ENCODE peak calls at places on chromosomes 4 and X, in nine cellular contexts. I, E, Q, W, Y, O, S, L and C are unnamed samples.

GRCh38 chrX:33183366-33183765 is 28.0 kb downstream of the DMD start:
- DNase-seq in S (no peak), O (no peak), E (peak), W (peak), L (no peak), Y (no peak), Q (peak), I (no peak), C (no peak)

GRCh38 chrX:153885968-153886903 is at the start of gene L1CAM:
- DNase-seq in O (no peak), L (no peak), E (no peak), Q (no peak), Y (no peak), I (peak), S (no peak), W (peak), C (no peak)

GRCh38 chr4:68864438-68865177 is 48.8 kb downstream of the UGT2B10 start:
- DNase-seq in E (peak), L (peak), Q (no peak), S (no peak), Y (no peak), I (peak), W (no peak), O (peak), C (no peak)

GRCh38 chr4:174136013-174136412 is 147.5 kb downstream of the FBXO8 start:
- DNase-seq in S (no peak), I (no peak), Q (peak), O (no peak), L (no peak), E (no peak), Y (no peak), W (peak), C (no peak)

GRCh38 chr4:93814141-93814540 is 14.4 kb upstream of the ATOH1 start:
- DNase-seq in I (no peak), W (no peak), O (no peak), Q (no peak), L (no peak), S (no peak), E (no peak), Y (no peak), C (no peak)

GRCh38 chrX:119228506-119229290 is 7.4 kb upstream of the PGRMC1 start:
- DNase-seq in Y (no peak), Q (no peak), I (no peak), O (no peak), L (no peak), W (no peak), S (no peak), E (no peak), C (no peak)

GRCh38 chr4:73142995-73143547 is 73.6 kb upstream of the COX18 start:
- DNase-seq in S (no peak), O (no peak), I (no peak), L (no peak), Q (no peak), W (no peak), E (no peak), Y (no peak), C (no peak)

GRCh38 chrX:1378306-1378758 is 13.6 kb downstream of the SLC25A6 start:
- DNase-seq in I (no peak), S (no peak), E (no peak), Q (no peak), L (no peak), W (peak), O (no peak), Y (no peak), C (no peak)

GRCh38 chr4:177696438-177696966 is 254.3 kb upstream of the AGA start:
- DNase-seq in L (no peak), O (no peak), Y (no peak), W (no peak), S (no peak), Q (no peak), I (no peak), E (no peak), C (no peak)

GRCh38 chrX:75623535-75623934 is 100.7 kb upstream of the ZDHHC15 start:
- DNase-seq in E (no peak), O (no peak), L (no peak), S (no peak), Q (no peak), W (no peak), Y (no peak), I (no peak), C (no peak)

DNA sequence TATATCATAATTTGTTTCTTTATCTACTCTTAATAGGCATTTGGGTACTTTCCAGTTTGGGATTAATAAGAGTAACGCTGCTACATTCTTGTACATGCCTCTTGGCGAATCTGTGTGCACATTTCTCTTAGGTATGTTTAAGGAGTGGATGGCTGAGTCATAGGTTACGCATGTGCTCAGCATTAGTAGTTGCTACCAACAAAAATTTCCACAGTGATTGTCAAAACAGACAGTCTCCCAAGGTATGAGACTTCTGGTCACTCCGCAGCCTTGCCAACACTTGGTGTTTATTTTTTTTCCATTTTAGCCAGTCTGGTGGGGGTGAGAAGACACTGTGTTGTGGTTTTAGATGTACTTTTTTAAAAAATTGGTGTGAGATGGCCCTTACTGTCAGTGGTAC is 44.6 kb downstream of the FGFBP1 start:
- DNase-seq in S (no peak), Y (no peak), I (no peak), O (no peak), Q (no peak), E (no peak), W (no peak), L (no peak), C (no peak)
- TF ChIP-seq POLR2AphosphoS5 in S (no peak), Y (no peak), I (no peak), O (no peak), Q (no peak), E (no peak), W (no peak), L (no peak), C (no peak)

GRCh38 chr4:85808864-85809263 is 333.9 kb downstream of the ARHGAP24 start:
- DNase-seq in O (no peak), L (no peak), W (no peak), Y (no peak), S (no peak), E (no peak), Q (no peak), I (no peak), C (no peak)

GRCh38 chr4:85806346-85806745 is 331.4 kb downstream of the ARHGAP24 start:
- DNase-seq in Q (no peak), O (no peak), S (no peak), W (no peak), Y (no peak), I (no peak), E (no peak), L (no peak), C (no peak)

GRCh38 chr4:85808104-85808503 is 333.2 kb downstream of the ARHGAP24 start:
- DNase-seq in E (no peak), Q (no peak), O (no peak), I (no peak), S (no peak), Y (no peak), W (no peak), L (no peak), C (no peak)

GRCh38 chr4:85803846-85804245 is 328.9 kb downstream of the ARHGAP24 start:
- DNase-seq in E (no peak), W (no peak), O (no peak), Q (no peak), Y (no peak), S (no peak), I (no peak), L (peak), C (no peak)

GRCh38 chr4:85807247-85807915 is 332.4 kb downstream of the ARHGAP24 start:
- DNase-seq in Y (no peak), S (no peak), Q (no peak), O (no peak), L (no peak), E (no peak), I (no peak), W (no peak), C (no peak)
- TF ChIP-seq POLR2AphosphoS5 in Y (no peak), S (no peak), Q (no peak), O (no peak), L (no peak), E (no peak), I (no peak), W (no peak), C (no peak)

DNA sequence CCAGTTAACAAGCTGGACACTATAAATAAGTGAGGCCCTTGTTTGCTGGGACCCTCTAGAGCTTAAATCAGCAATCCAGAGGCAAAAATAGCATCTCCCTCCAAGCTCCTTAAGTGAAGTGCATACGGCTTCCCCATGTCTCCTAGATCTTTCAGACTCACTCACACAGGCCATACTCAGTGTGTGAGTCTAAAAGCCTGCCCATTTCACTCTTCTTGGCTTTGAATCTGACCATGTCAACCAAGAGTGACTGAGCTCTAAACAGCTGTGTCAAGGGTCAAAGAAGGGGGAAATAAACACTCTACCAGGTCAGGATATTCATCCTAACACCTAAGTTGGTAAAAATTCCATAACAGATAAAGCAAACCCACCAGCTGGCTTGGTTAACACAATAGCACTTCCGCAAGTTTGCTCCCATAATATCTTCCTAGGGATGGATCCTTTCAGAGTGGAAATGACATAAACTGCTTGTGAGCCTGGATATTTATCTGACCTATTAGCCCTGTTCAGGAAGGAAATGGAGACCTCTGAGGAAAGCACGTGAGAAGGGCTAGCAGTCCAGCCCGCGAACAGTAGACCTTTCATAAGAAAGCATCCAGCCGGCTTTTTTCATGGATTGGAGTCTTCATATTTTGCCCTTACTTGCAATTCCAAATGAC is 65.6 kb downstream of the MID1 start:
- DNase-seq in W (no peak), Q (no peak), S (no peak), I (no peak), O (no peak), E (no peak), L (no peak), Y (no peak), C (no peak)
- TF ChIP-seq POLR2AphosphoS5 in W (no peak), Q (no peak), S (no peak), I (no peak), O (no peak), E (no peak), L (no peak), Y (no peak), C (no peak)

GRCh38 chr4:147312376-147313046 is 168.4 kb upstream of the EDNRA start:
- DNase-seq in Q (no peak), I (no peak), S (no peak), W (no peak), O (peak), Y (no peak), L (no peak), E (no peak), C (no peak)
- TF ChIP-seq POLR2AphosphoS5 in Q (no peak), I (no peak), S (no peak), W (no peak), O (peak), Y (no peak), L (no peak), E (no peak), C (no peak)

DNA sequence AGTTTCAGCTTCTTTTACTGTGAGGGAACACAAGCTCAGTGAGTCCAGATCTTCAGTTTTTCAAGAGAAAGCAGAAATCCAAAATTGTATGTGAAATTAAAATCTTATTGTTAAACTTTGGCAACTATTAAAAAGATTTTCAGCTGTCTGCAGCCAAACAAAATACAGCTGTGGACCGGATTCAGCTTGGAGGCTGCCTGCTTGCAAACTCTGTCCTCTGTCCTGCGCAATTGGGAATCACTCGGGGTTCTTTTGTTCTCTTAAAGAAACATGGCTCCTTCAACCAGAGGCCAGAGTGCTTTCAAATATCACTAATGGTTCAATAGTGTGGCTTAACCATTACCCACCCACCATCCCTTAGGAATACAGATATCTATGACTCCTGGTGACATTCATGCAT is 201.2 kb downstream of the CHIC2 start:
- DNase-seq in I (no peak), L (no peak), Y (no peak), O (no peak), S (no peak), Q (peak), W (no peak), E (no peak), C (no peak)
- TF ChIP-seq POLR2AphosphoS5 in I (no peak), L (no peak), Y (no peak), O (no peak), S (no peak), Q (no peak), W (no peak), E (no peak), C (no peak)

GRCh38 chr4:184352891-184353290 is 121.5 kb downstream of the IRF2 start:
- DNase-seq in W (no peak), Q (no peak), S (no peak), L (no peak), O (no peak), E (no peak), Y (no peak), I (no peak), C (no peak)

GRCh38 chr4:184355857-184356256 is 118.5 kb downstream of the IRF2 start:
- DNase-seq in S (no peak), Q (no peak), O (no peak), W (no peak), I (no peak), Y (no peak), E (no peak), L (no peak), C (no peak)

GRCh38 chr4:184356366-184356765 is 118.0 kb downstream of the IRF2 start:
- DNase-seq in W (no peak), L (no peak), E (no peak), Y (no peak), S (no peak), I (no peak), Q (no peak), O (no peak), C (peak)

GRCh38 chr4:184357164-184357563 is 117.2 kb downstream of the IRF2 start:
- DNase-seq in I (no peak), O (no peak), E (no peak), Y (no peak), Q (no peak), W (no peak), S (no peak), L (no peak), C (no peak)

GRCh38 chr4:184355111-184355604 is 119.2 kb downstream of the IRF2 start:
- DNase-seq in Q (no peak), O (no peak), W (peak), S (no peak), L (no peak), I (peak), E (no peak), Y (peak), C (no peak)
- TF ChIP-seq POLR2AphosphoS5 in Q (peak), O (peak), W (peak), S (no peak), L (peak), I (no peak), E (peak), Y (no peak), C (no peak)

DNA sequence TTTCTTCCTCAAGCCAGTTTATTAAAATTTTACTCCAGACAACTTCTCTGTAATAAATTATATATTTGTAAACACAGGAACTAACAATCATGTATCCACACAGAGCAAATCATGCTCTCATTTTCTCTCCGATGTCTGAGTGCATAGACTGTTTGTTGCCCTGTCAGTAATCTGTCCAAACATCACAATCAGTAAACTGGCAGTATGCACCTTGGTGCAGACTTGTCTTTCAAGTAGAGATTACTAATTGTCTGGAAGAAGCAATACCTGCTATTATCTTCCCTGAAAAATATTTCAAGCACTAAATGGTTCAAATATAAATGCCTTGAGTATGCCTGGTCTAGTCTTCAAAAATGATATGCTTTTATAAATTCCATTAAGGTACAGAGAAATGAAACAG is 1260.9 kb downstream of the C4orf33 start:
- DNase-seq in Y (no peak), W (no peak), E (no peak), Q (no peak), O (no peak), L (no peak), I (no peak), S (no peak), C (no peak)
- TF ChIP-seq POLR2AphosphoS5 in Y (no peak), W (no peak), E (no peak), Q (no peak), O (no peak), L (no peak), I (no peak), S (no peak), C (no peak)

GRCh38 chrX:65668362-65669310 is 1.2 kb downstream of the MSN start:
- DNase-seq in E (peak), O (peak), L (peak), W (peak), Y (no peak), I (peak), S (no peak), Q (peak), C (peak)
- TF ChIP-seq POLR2AphosphoS5 in E (peak), O (peak), L (peak), W (no peak), Y (peak), I (peak), S (no peak), Q (peak), C (peak)

DNA sequence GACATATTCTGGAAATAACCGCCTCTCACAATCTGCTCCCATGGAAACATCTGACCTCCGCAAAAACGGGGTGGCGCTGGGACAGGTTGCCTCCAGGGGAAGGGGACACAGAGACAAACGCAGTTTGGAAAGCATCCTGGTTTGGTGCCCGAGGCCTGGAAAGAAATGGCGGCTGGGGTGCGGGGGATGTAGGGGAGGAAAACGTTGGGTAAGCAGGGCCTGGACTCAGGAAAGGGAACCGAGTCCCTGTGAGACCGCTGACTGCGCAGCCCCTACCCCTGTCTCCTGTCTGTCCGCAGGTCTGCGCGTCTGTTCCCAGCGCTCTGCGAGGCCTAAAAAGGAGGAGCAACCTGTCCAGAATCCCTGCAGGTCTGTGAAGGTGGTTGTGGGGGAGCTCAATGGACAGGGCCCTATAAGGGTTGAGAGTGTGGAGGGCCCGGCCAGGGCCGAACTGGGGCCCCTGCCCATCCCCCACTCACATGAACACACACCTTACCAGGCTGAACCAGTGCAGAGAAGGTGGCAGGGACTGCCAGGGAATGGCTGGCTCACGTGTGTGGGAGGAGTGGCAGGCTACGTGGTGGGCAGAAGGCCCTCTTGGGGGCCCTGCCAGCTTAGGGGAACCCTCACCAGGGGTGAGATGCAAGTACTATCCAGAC is 671 bp downstream of the TCEAL3 start:
- DNase-seq in O (peak), L (no peak), S (no peak), W (peak), I (no peak), E (no peak), Q (no peak), Y (no peak), C (no peak)
- TF ChIP-seq POLR2AphosphoS5 in O (peak), L (no peak), S (no peak), W (no peak), I (no peak), E (no peak), Q (no peak), Y (no peak), C (no peak)

GRCh38 chr4:77817304-77818076 is 1.7 kb downstream of the CNOT6L start:
- DNase-seq in S (no peak), W (no peak), Q (no peak), Y (no peak), I (no peak), O (no peak), E (no peak), L (peak), C (no peak)

GRCh38 chr4:77819836-77820679 is 890 bp upstream of the CNOT6L start:
- DNase-seq in O (peak), I (peak), Q (peak), L (peak), Y (peak), W (peak), E (peak), S (peak), C (peak)

GRCh38 chr4:77819409-77819835 is 254 bp upstream of the CNOT6L start:
- DNase-seq in L (no peak), W (peak), O (no peak), S (peak), E (no peak), Y (peak), I (peak), Q (no peak), C (no peak)

GRCh38 chr4:77818077-77818666 is 996 bp downstream of the CNOT6L start:
- DNase-seq in L (peak), Y (peak), O (peak), I (peak), W (peak), S (no peak), Q (peak), E (peak), C (peak)

DNA sequence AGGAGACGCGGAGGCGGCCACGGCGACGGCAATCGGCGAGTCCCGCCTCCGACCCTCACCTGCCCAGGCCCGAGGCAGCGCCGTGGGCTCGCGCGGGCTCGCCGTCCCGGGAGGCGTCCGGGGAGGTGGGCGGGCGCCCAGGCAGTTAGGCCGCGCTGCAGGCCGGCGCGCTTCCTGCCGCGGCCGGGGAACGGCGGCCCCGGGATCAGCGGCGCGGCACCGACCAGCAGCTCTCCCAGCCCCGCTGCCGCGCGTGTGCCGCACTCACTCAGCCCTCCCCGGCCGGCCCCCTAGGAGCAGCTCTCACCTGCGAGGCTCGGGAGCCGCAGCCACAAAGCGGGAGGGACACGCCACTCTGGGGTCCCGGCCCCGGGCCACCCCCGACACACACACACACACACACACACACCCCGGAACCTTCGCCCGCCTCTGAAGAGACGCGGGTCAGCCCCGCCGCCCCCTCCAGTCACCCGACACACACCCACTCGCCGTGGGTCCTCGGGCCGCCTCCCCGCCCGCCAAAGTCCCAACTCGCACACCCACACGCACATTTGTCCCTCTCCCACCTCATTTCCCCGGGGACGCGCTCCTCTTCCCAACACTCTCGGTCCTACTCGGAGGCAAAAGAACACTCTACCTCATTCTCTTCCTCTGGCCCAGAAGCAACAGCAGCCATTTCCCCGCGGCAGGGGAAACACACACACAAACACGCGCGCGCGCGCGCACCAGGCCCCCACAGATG is at the start of gene CNOT6L:
- DNase-seq in O (peak), S (peak), E (peak), L (peak), W (peak), Q (peak), I (peak), Y (peak), C (peak)
- TF ChIP-seq POLR2AphosphoS5 in O (no peak), S (no peak), E (peak), L (no peak), W (no peak), Q (peak), I (no peak), Y (no peak), C (no peak)